ENCODE peak calls at places on chromosomes 7 and 10, in seven cellular contexts. One of them, this sample, is unnamed.

GRCh38 chr7:157416011-157416410 is 79.2 kb downstream of the DNAJB6 start:
- DNase-seq in ELR: no peak
- DNase-seq in heart right ventricle: no peak
- DNase-seq in bronchial epithelial cell: no peak
- DNase-seq in type B pancreatic cell: no peak
- DNase-seq in cardiac muscle cell: no peak
- DNase-seq in CD8-positive, alpha-beta T cell: no peak
- DNase-seq in this sample: peak; percentile 28

GRCh38 chr7:17371656-17372524 is 73.4 kb downstream of the AHR start:
- DNase-seq in bronchial epithelial cell: peak; percentile 97
- DNase-seq in heart right ventricle: no peak
- DNase-seq in ELR: peak; percentile 99
- DNase-seq in CD8-positive, alpha-beta T cell: no peak
- DNase-seq in cardiac muscle cell: peak; percentile 95
- DNase-seq in type B pancreatic cell: no peak
- DNase-seq in this sample: no peak

GRCh38 chr7:129308047-129308446 is 83.2 kb downstream of the AHCYL2 start:
- DNase-seq in ELR: peak; percentile 18
- DNase-seq in cardiac muscle cell: peak; percentile 59
- DNase-seq in type B pancreatic cell: no peak
- DNase-seq in CD8-positive, alpha-beta T cell: no peak
- DNase-seq in bronchial epithelial cell: peak; percentile 96
- DNase-seq in heart right ventricle: peak; percentile 42
- DNase-seq in this sample: peak; percentile 17

GRCh38 chr7:116776610-116777289 is 85.6 kb upstream of the CAPZA2 start:
- DNase-seq in CD8-positive, alpha-beta T cell: no peak
- DNase-seq in type B pancreatic cell: no peak
- DNase-seq in heart right ventricle: no peak
- DNase-seq in bronchial epithelial cell: peak; percentile 98
- DNase-seq in cardiac muscle cell: peak; percentile 69
- DNase-seq in ELR: peak; percentile 93
- DNase-seq in this sample: no peak

GRCh38 chr7:158094671-158095256 is 492.9 kb downstream of the PTPRN2 start:
- DNase-seq in heart right ventricle: no peak
- DNase-seq in bronchial epithelial cell: no peak
- DNase-seq in type B pancreatic cell: peak; percentile 45
- DNase-seq in ELR: no peak
- DNase-seq in CD8-positive, alpha-beta T cell: no peak
- DNase-seq in cardiac muscle cell: no peak
- DNase-seq in this sample: no peak

GRCh38 chr7:101542527-101543241 is 86.4 kb downstream of the MYL10 start:
- DNase-seq in cardiac muscle cell: peak; percentile 52
- DNase-seq in type B pancreatic cell: peak; percentile 87
- DNase-seq in heart right ventricle: peak; percentile 47
- DNase-seq in bronchial epithelial cell: peak; percentile 39
- DNase-seq in ELR: peak; percentile 55
- DNase-seq in CD8-positive, alpha-beta T cell: peak; percentile 50
- DNase-seq in this sample: peak; percentile 63

GRCh38 chr7:138975343-138976104 is 5.7 kb downstream of the KIAA1549 start:
- DNase-seq in CD8-positive, alpha-beta T cell: no peak
- DNase-seq in ELR: no peak
- DNase-seq in type B pancreatic cell: no peak
- DNase-seq in cardiac muscle cell: peak; percentile 2
- DNase-seq in bronchial epithelial cell: no peak
- DNase-seq in heart right ventricle: no peak
- DNase-seq in this sample: no peak

GRCh38 chr10:100656479-100656878 is 88.9 kb upstream of the PAX2 start:
- DNase-seq in bronchial epithelial cell: peak; percentile 81
- DNase-seq in cardiac muscle cell: peak; percentile 49
- DNase-seq in ELR: no peak
- DNase-seq in type B pancreatic cell: no peak
- DNase-seq in CD8-positive, alpha-beta T cell: no peak
- DNase-seq in heart right ventricle: no peak
- DNase-seq in this sample: no peak

GRCh38 chr10:121792198-121792597 is 135.6 kb downstream of the ATE1 start:
- DNase-seq in type B pancreatic cell: no peak
- DNase-seq in ELR: peak; percentile 36
- DNase-seq in bronchial epithelial cell: peak; percentile 27
- DNase-seq in cardiac muscle cell: peak; percentile 79
- DNase-seq in CD8-positive, alpha-beta T cell: no peak
- DNase-seq in heart right ventricle: no peak
- DNase-seq in this sample: peak; percentile 61

GRCh38 chr7:149778327-149778637 is 4.9 kb upstream of the ZNF467 start:
- DNase-seq in cardiac muscle cell: no peak
- DNase-seq in bronchial epithelial cell: no peak
- DNase-seq in heart right ventricle: no peak
- DNase-seq in ELR: no peak
- DNase-seq in CD8-positive, alpha-beta T cell: no peak
- DNase-seq in type B pancreatic cell: no peak
- DNase-seq in this sample: no peak

GRCh38 chr10:58291538-58292174 is 22.7 kb downstream of the CISD1 start:
- DNase-seq in bronchial epithelial cell: peak; percentile 61
- DNase-seq in CD8-positive, alpha-beta T cell: no peak
- DNase-seq in heart right ventricle: no peak
- DNase-seq in cardiac muscle cell: peak; percentile 80
- DNase-seq in ELR: peak; percentile 74
- DNase-seq in type B pancreatic cell: no peak
- DNase-seq in this sample: no peak

GRCh38 chr7:12827219-12827821 is 139.9 kb downstream of the ARL4A start:
- DNase-seq in bronchial epithelial cell: peak; percentile 75
- DNase-seq in ELR: no peak
- DNase-seq in type B pancreatic cell: no peak
- DNase-seq in heart right ventricle: no peak
- DNase-seq in CD8-positive, alpha-beta T cell: no peak
- DNase-seq in cardiac muscle cell: peak; percentile 10
- DNase-seq in this sample: no peak

GRCh38 chr10:122682522-122682921 is 17.1 kb downstream of the C10orf120 start:
- DNase-seq in type B pancreatic cell: no peak
- DNase-seq in cardiac muscle cell: no peak
- DNase-seq in bronchial epithelial cell: no peak
- DNase-seq in heart right ventricle: peak; percentile 64
- DNase-seq in ELR: no peak
- DNase-seq in CD8-positive, alpha-beta T cell: no peak
- DNase-seq in this sample: no peak

GRCh38 chr7:104123786-104124185 is 84.0 kb downstream of the ORC5 start:
- DNase-seq in heart right ventricle: no peak
- DNase-seq in bronchial epithelial cell: peak; percentile 61
- DNase-seq in CD8-positive, alpha-beta T cell: no peak
- DNase-seq in type B pancreatic cell: no peak
- DNase-seq in cardiac muscle cell: peak; percentile 2
- DNase-seq in ELR: peak; percentile 82
- DNase-seq in this sample: no peak

GRCh38 chr10:19169684-19170083 is 121.1 kb downstream of the MALRD1 start:
- DNase-seq in heart right ventricle: no peak
- DNase-seq in bronchial epithelial cell: peak; percentile 56
- DNase-seq in cardiac muscle cell: no peak
- DNase-seq in type B pancreatic cell: no peak
- DNase-seq in CD8-positive, alpha-beta T cell: no peak
- DNase-seq in ELR: no peak
- DNase-seq in this sample: no peak

GRCh38 chr10:103193820-103194529 is 903 bp upstream of the NT5C2 start:
- DNase-seq in type B pancreatic cell: no peak
- DNase-seq in CD8-positive, alpha-beta T cell: no peak
- DNase-seq in ELR: no peak
- DNase-seq in heart right ventricle: no peak
- DNase-seq in cardiac muscle cell: peak; percentile 83
- DNase-seq in bronchial epithelial cell: peak; percentile 83
- DNase-seq in this sample: no peak

GRCh38 chr10:13593560-13593959 is 6.8 kb downstream of the PRPF18 start:
- DNase-seq in bronchial epithelial cell: no peak
- DNase-seq in heart right ventricle: no peak
- DNase-seq in ELR: peak; percentile 12
- DNase-seq in type B pancreatic cell: no peak
- DNase-seq in cardiac muscle cell: peak; percentile 39
- DNase-seq in CD8-positive, alpha-beta T cell: no peak
- DNase-seq in this sample: no peak

GRCh38 chr7:28960071-28960840 is 2.1 kb upstream of the TRIL start:
- DNase-seq in bronchial epithelial cell: peak; percentile 25
- DNase-seq in type B pancreatic cell: no peak
- DNase-seq in heart right ventricle: no peak
- DNase-seq in CD8-positive, alpha-beta T cell: no peak
- DNase-seq in ELR: no peak
- DNase-seq in cardiac muscle cell: no peak
- DNase-seq in this sample: no peak

GRCh38 chr10:51215956-51216834 is 141.9 kb downstream of the PRKG1 start:
- DNase-seq in ELR: no peak
- DNase-seq in type B pancreatic cell: no peak
- DNase-seq in bronchial epithelial cell: no peak
- DNase-seq in heart right ventricle: no peak
- DNase-seq in CD8-positive, alpha-beta T cell: no peak
- DNase-seq in cardiac muscle cell: no peak
- DNase-seq in this sample: no peak

GRCh38 chr7:598899-599298 is 79.3 kb upstream of the PDGFA start:
- DNase-seq in cardiac muscle cell: no peak
- DNase-seq in bronchial epithelial cell: no peak
- DNase-seq in ELR: no peak
- DNase-seq in type B pancreatic cell: no peak
- DNase-seq in CD8-positive, alpha-beta T cell: no peak
- DNase-seq in heart right ventricle: no peak
- DNase-seq in this sample: no peak

GRCh38 chr7:114922652-114923402 is 933 bp downstream of the MDFIC start:
- DNase-seq in heart right ventricle: peak; percentile 44
- DNase-seq in cardiac muscle cell: peak; percentile 86
- DNase-seq in bronchial epithelial cell: peak; percentile 69
- DNase-seq in ELR: peak; percentile 83
- DNase-seq in CD8-positive, alpha-beta T cell: peak; percentile 9
- DNase-seq in type B pancreatic cell: peak; percentile 69
- DNase-seq in this sample: peak; percentile 70

GRCh38 chr7:140475747-140476333 is 3.5 kb downstream of the MKRN1 start:
- DNase-seq in cardiac muscle cell: peak; percentile 53
- DNase-seq in CD8-positive, alpha-beta T cell: no peak
- DNase-seq in type B pancreatic cell: no peak
- DNase-seq in bronchial epithelial cell: peak; percentile 56
- DNase-seq in ELR: peak; percentile 68
- DNase-seq in heart right ventricle: no peak
- DNase-seq in this sample: no peak

GRCh38 chr7:87316846-87317545 is 28.5 kb upstream of the CROT start:
- DNase-seq in CD8-positive, alpha-beta T cell: no peak
- DNase-seq in cardiac muscle cell: peak; percentile 73
- DNase-seq in bronchial epithelial cell: peak; percentile 98
- DNase-seq in heart right ventricle: no peak
- DNase-seq in ELR: peak; percentile 92
- DNase-seq in type B pancreatic cell: no peak
- DNase-seq in this sample: no peak

GRCh38 chr7:107777702-107778101 is 25.3 kb downstream of the SLC26A3 start:
- DNase-seq in type B pancreatic cell: no peak
- DNase-seq in CD8-positive, alpha-beta T cell: no peak
- DNase-seq in cardiac muscle cell: no peak
- DNase-seq in ELR: no peak
- DNase-seq in heart right ventricle: no peak
- DNase-seq in bronchial epithelial cell: no peak
- DNase-seq in this sample: no peak

GRCh38 chr7:127150543-127150942 is 102.2 kb downstream of the GRM8 start:
- DNase-seq in CD8-positive, alpha-beta T cell: no peak
- DNase-seq in type B pancreatic cell: no peak
- DNase-seq in ELR: no peak
- DNase-seq in heart right ventricle: no peak
- DNase-seq in bronchial epithelial cell: no peak
- DNase-seq in cardiac muscle cell: no peak
- DNase-seq in this sample: no peak

GRCh38 chr7:131039836-131040235 is 287.8 kb upstream of the MKLN1 start:
- DNase-seq in ELR: no peak
- DNase-seq in cardiac muscle cell: no peak
- DNase-seq in bronchial epithelial cell: no peak
- DNase-seq in type B pancreatic cell: no peak
- DNase-seq in CD8-positive, alpha-beta T cell: no peak
- DNase-seq in heart right ventricle: no peak
- DNase-seq in this sample: no peak

GRCh38 chr7:98418636-98419315 is 17.9 kb upstream of the BAIAP2L1 start:
- DNase-seq in type B pancreatic cell: no peak
- DNase-seq in CD8-positive, alpha-beta T cell: no peak
- DNase-seq in bronchial epithelial cell: peak; percentile 99
- DNase-seq in ELR: peak; percentile 98
- DNase-seq in cardiac muscle cell: peak; percentile 95
- DNase-seq in heart right ventricle: no peak
- DNase-seq in this sample: no peak

GRCh38 chr7:815284-816216 is 16.7 kb upstream of the SUN1 start:
- DNase-seq in CD8-positive, alpha-beta T cell: no peak
- DNase-seq in heart right ventricle: peak; percentile 50
- DNase-seq in ELR: peak; percentile 26
- DNase-seq in bronchial epithelial cell: no peak
- DNase-seq in type B pancreatic cell: peak; percentile 82
- DNase-seq in cardiac muscle cell: peak; percentile 26
- DNase-seq in this sample: peak; percentile 35

GRCh38 chr7:94698275-94698674 is 42.3 kb upstream of the SGCE start:
- DNase-seq in type B pancreatic cell: no peak
- DNase-seq in CD8-positive, alpha-beta T cell: no peak
- DNase-seq in bronchial epithelial cell: peak; percentile 74
- DNase-seq in ELR: peak; percentile 83
- DNase-seq in cardiac muscle cell: peak; percentile 89
- DNase-seq in heart right ventricle: no peak
- DNase-seq in this sample: no peak

GRCh38 chr10:24561453-24561852 is 162.2 kb downstream of the ARHGAP21 start:
- DNase-seq in heart right ventricle: no peak
- DNase-seq in type B pancreatic cell: no peak
- DNase-seq in bronchial epithelial cell: peak; percentile 18
- DNase-seq in ELR: no peak
- DNase-seq in cardiac muscle cell: no peak
- DNase-seq in CD8-positive, alpha-beta T cell: no peak
- DNase-seq in this sample: no peak

GRCh38 chr10:30813872-30814471 is 184.4 kb upstream of the LYZL2 start:
- DNase-seq in ELR: peak; percentile 95
- DNase-seq in cardiac muscle cell: peak; percentile 67
- DNase-seq in heart right ventricle: no peak
- DNase-seq in type B pancreatic cell: no peak
- DNase-seq in CD8-positive, alpha-beta T cell: no peak
- DNase-seq in bronchial epithelial cell: peak; percentile 75
- DNase-seq in this sample: no peak

GRCh38 chr7:105675873-105676484 is 94.7 kb upstream of the EFCAB10 start:
- DNase-seq in bronchial epithelial cell: no peak
- DNase-seq in cardiac muscle cell: no peak
- DNase-seq in heart right ventricle: peak; percentile 71
- DNase-seq in ELR: no peak
- DNase-seq in type B pancreatic cell: no peak
- DNase-seq in CD8-positive, alpha-beta T cell: peak; percentile 52
- DNase-seq in this sample: peak; percentile 79

GRCh38 chr10:74058658-74059057 is 60.7 kb downstream of the VCL start:
- DNase-seq in cardiac muscle cell: peak; percentile 35
- DNase-seq in ELR: no peak
- DNase-seq in type B pancreatic cell: no peak
- DNase-seq in heart right ventricle: no peak
- DNase-seq in CD8-positive, alpha-beta T cell: no peak
- DNase-seq in bronchial epithelial cell: no peak
- DNase-seq in this sample: no peak

GRCh38 chr7:25849361-25850184 is 302.4 kb upstream of the NFE2L3 start:
- DNase-seq in type B pancreatic cell: no peak
- DNase-seq in heart right ventricle: no peak
- DNase-seq in CD8-positive, alpha-beta T cell: no peak
- DNase-seq in ELR: peak; percentile 83
- DNase-seq in bronchial epithelial cell: peak; percentile 56
- DNase-seq in cardiac muscle cell: peak; percentile 97
- DNase-seq in this sample: peak; percentile 84

GRCh38 chr7:142866361-142867096 is 11.7 kb downstream of the EPHB6 start:
- DNase-seq in cardiac muscle cell: peak; percentile 33
- DNase-seq in ELR: peak; percentile 24
- DNase-seq in type B pancreatic cell: no peak
- DNase-seq in CD8-positive, alpha-beta T cell: no peak
- DNase-seq in bronchial epithelial cell: peak; percentile 26
- DNase-seq in heart right ventricle: peak; percentile 21
- DNase-seq in this sample: no peak

GRCh38 chr7:55965805-55966421 is 1.5 kb downstream of the NIPSNAP2 start:
- DNase-seq in type B pancreatic cell: no peak
- DNase-seq in heart right ventricle: peak; percentile 27
- DNase-seq in CD8-positive, alpha-beta T cell: no peak
- DNase-seq in cardiac muscle cell: no peak
- DNase-seq in bronchial epithelial cell: peak; percentile 89
- DNase-seq in ELR: peak; percentile 15
- DNase-seq in this sample: peak; percentile 26

GRCh38 chr10:127979566-127979965 is 72.7 kb downstream of the PTPRE start:
- DNase-seq in bronchial epithelial cell: no peak
- DNase-seq in ELR: no peak
- DNase-seq in type B pancreatic cell: peak; percentile 15
- DNase-seq in CD8-positive, alpha-beta T cell: no peak
- DNase-seq in cardiac muscle cell: no peak
- DNase-seq in heart right ventricle: no peak
- DNase-seq in this sample: no peak

GRCh38 chr7:16718111-16718656 is 35.4 kb upstream of the TSPAN13 start:
- DNase-seq in cardiac muscle cell: no peak
- DNase-seq in bronchial epithelial cell: no peak
- DNase-seq in heart right ventricle: no peak
- DNase-seq in CD8-positive, alpha-beta T cell: no peak
- DNase-seq in type B pancreatic cell: no peak
- DNase-seq in ELR: no peak
- DNase-seq in this sample: no peak

This sample was measured in right cardiac atrium.